ENCODE peak calls at places on chromosomes 3 and 15, in seven cellular contexts. One of them, this sample, is unnamed.

GRCh38 chr3:110806924-110807323 is 264.7 kb upstream of the NECTIN3 start:
- DNase-seq in astrocyte of the spinal cord: no peak
- DNase-seq in fibroblast of pulmonary artery: no peak
- DNase-seq in GM12864: no peak
- DNase-seq in IMR-90: peak; percentile 53
- DNase-seq in adrenal gland: no peak
- DNase-seq in ovary: no peak
- DNase-seq in this sample: no peak

GRCh38 chr3:186526256-186526606 is 17.9 kb downstream of the CRYGS start:
- DNase-seq in astrocyte of the spinal cord: no peak
- DNase-seq in fibroblast of pulmonary artery: no peak
- DNase-seq in GM12864: no peak
- DNase-seq in IMR-90: no peak
- DNase-seq in adrenal gland: no peak
- DNase-seq in ovary: no peak
- DNase-seq in this sample: no peak

GRCh38 chr3:114389156-114389555 is 95.3 kb downstream of the TIGIT start:
- DNase-seq in astrocyte of the spinal cord: no peak
- DNase-seq in fibroblast of pulmonary artery: no peak
- DNase-seq in GM12864: no peak
- DNase-seq in IMR-90: no peak
- DNase-seq in adrenal gland: no peak
- DNase-seq in ovary: no peak
- DNase-seq in this sample: no peak

GRCh38 chr3:132805071-132805470 is 82.9 kb upstream of the NPHP3 start:
- DNase-seq in astrocyte of the spinal cord: no peak
- DNase-seq in fibroblast of pulmonary artery: no peak
- DNase-seq in GM12864: no peak
- DNase-seq in IMR-90: no peak
- DNase-seq in adrenal gland: no peak
- DNase-seq in ovary: no peak
- DNase-seq in this sample: no peak

GRCh38 chr3:58529516-58530353 is 7.3 kb downstream of the ACOX2 start:
- DNase-seq in astrocyte of the spinal cord: no peak
- DNase-seq in fibroblast of pulmonary artery: peak; percentile 45
- DNase-seq in GM12864: no peak
- DNase-seq in IMR-90: no peak
- DNase-seq in adrenal gland: no peak
- DNase-seq in ovary: no peak
- DNase-seq in this sample: no peak

GRCh38 chr3:195717852-195718476 is 2.8 kb upstream of the MUC20 start:
- DNase-seq in astrocyte of the spinal cord: no peak
- DNase-seq in fibroblast of pulmonary artery: no peak
- DNase-seq in GM12864: no peak
- DNase-seq in IMR-90: no peak
- DNase-seq in adrenal gland: no peak
- DNase-seq in ovary: no peak
- DNase-seq in this sample: no peak

GRCh38 chr3:127030328-127031045 is 47.6 kb downstream of the PLXNA1 start:
- DNase-seq in astrocyte of the spinal cord: no peak
- DNase-seq in fibroblast of pulmonary artery: no peak
- DNase-seq in GM12864: no peak
- DNase-seq in IMR-90: no peak
- DNase-seq in adrenal gland: no peak
- DNase-seq in ovary: no peak
- DNase-seq in this sample: no peak

GRCh38 chr3:65587650-65588439 is 450.9 kb downstream of the MAGI1 start:
- DNase-seq in astrocyte of the spinal cord: no peak
- DNase-seq in fibroblast of pulmonary artery: no peak
- DNase-seq in GM12864: no peak
- DNase-seq in IMR-90: no peak
- DNase-seq in adrenal gland: no peak
- DNase-seq in ovary: no peak
- DNase-seq in this sample: no peak

GRCh38 chr15:68797157-68797556 is 23.5 kb downstream of the ANP32A start:
- DNase-seq in astrocyte of the spinal cord: peak; percentile 55
- DNase-seq in fibroblast of pulmonary artery: no peak
- DNase-seq in GM12864: peak; percentile 59
- DNase-seq in IMR-90: peak; percentile 45
- DNase-seq in adrenal gland: no peak
- DNase-seq in ovary: no peak
- DNase-seq in this sample: no peak

GRCh38 chr15:58396181-58396580 is 35.6 kb upstream of the LIPC start:
- DNase-seq in astrocyte of the spinal cord: peak; percentile 84
- DNase-seq in fibroblast of pulmonary artery: peak; percentile 90
- DNase-seq in GM12864: no peak
- DNase-seq in IMR-90: peak; percentile 97
- DNase-seq in adrenal gland: no peak
- DNase-seq in ovary: no peak
- DNase-seq in this sample: peak; percentile 95

GRCh38 chr3:64502284-64502683 is 185.5 kb downstream of the ADAMTS9 start:
- DNase-seq in astrocyte of the spinal cord: peak; percentile 72
- DNase-seq in fibroblast of pulmonary artery: peak; percentile 55
- DNase-seq in GM12864: no peak
- DNase-seq in IMR-90: peak; percentile 86
- DNase-seq in adrenal gland: no peak
- DNase-seq in ovary: no peak
- DNase-seq in this sample: peak; percentile 23

GRCh38 chr3:119812491-119813058 is 30.7 kb downstream of the NR1I2 start:
- DNase-seq in astrocyte of the spinal cord: no peak
- DNase-seq in fibroblast of pulmonary artery: no peak
- DNase-seq in GM12864: no peak
- DNase-seq in IMR-90: no peak
- DNase-seq in adrenal gland: no peak
- DNase-seq in ovary: no peak
- DNase-seq in this sample: no peak

GRCh38 chr3:53775018-53775417 is 71.2 kb downstream of the CHDH start:
- DNase-seq in astrocyte of the spinal cord: no peak
- DNase-seq in fibroblast of pulmonary artery: no peak
- DNase-seq in GM12864: no peak
- DNase-seq in IMR-90: no peak
- DNase-seq in adrenal gland: no peak
- DNase-seq in ovary: no peak
- DNase-seq in this sample: no peak

GRCh38 chr15:39957481-39957880 is 23.6 kb downstream of the EIF2AK4 start:
- DNase-seq in astrocyte of the spinal cord: no peak
- DNase-seq in fibroblast of pulmonary artery: no peak
- DNase-seq in GM12864: no peak
- DNase-seq in IMR-90: no peak
- DNase-seq in adrenal gland: no peak
- DNase-seq in ovary: no peak
- DNase-seq in this sample: no peak

GRCh38 chr15:32029409-32029861 is 880 bp upstream of the CHRNA7 start:
- DNase-seq in astrocyte of the spinal cord: peak; percentile 1
- DNase-seq in fibroblast of pulmonary artery: no peak
- DNase-seq in GM12864: no peak
- DNase-seq in IMR-90: no peak
- DNase-seq in adrenal gland: no peak
- DNase-seq in ovary: peak; percentile 62
- DNase-seq in this sample: no peak

GRCh38 chr3:146382386-146382785 is 87.0 kb downstream of the PLSCR2 start:
- DNase-seq in astrocyte of the spinal cord: peak; percentile 44
- DNase-seq in fibroblast of pulmonary artery: peak; percentile 62
- DNase-seq in GM12864: no peak
- DNase-seq in IMR-90: peak; percentile 33
- DNase-seq in adrenal gland: no peak
- DNase-seq in ovary: no peak
- DNase-seq in this sample: peak; percentile 7

GRCh38 chr15:26781816-26782215 is 8.9 kb upstream of the GABRB3 start:
- DNase-seq in astrocyte of the spinal cord: no peak
- DNase-seq in fibroblast of pulmonary artery: no peak
- DNase-seq in GM12864: no peak
- DNase-seq in IMR-90: no peak
- DNase-seq in adrenal gland: no peak
- DNase-seq in ovary: no peak
- DNase-seq in this sample: no peak

DNA sequence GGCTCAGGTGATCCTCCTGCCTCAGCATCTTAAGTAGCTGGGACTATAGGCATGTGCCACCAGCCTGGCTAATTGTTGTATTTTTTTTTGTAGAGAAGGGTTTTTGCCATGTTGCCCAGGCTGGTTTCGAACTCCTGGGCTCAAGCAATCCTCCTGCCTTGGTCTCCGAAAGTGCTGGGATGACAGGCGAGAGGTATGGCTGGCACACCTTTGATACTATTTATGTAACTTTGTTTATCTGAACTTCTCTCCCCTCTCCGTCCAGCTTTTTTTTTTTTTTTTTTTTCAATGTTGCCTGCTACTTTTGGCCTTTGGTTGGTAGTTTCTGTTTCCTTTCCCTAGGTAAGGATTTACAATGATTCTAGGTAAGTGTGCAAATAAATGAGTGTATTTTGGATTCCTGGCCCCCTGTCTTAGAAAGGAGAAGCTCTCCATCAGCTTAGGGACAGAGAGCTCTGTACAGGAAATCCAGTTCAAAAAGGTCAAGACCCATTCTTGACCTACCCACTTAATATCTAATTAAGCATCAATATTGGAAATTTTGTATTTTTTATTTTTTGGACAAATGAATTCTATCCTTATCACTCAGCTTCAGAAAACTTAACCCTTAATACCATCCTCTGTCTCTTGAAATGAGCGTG is 6.8 kb downstream of the ARL6IP5 start:
- DNase-seq in astrocyte of the spinal cord: no peak
- DNase-seq in fibroblast of pulmonary artery: no peak
- DNase-seq in GM12864: no peak
- DNase-seq in IMR-90: no peak
- DNase-seq in adrenal gland: no peak
- DNase-seq in ovary: no peak
- DNase-seq in this sample: no peak
- H3K4me3 ChIP-seq in astrocyte of the spinal cord: no peak overlapping the region
- H3K4me3 ChIP-seq in fibroblast of pulmonary artery: no peak overlapping the region
- H3K4me3 ChIP-seq in GM12864: peak overlapping the region; percentile 34
- H3K4me3 ChIP-seq in IMR-90: no peak overlapping the region
- H3K4me3 ChIP-seq in adrenal gland: no peak overlapping the region
- H3K4me3 ChIP-seq in ovary: no peak overlapping the region
- H3K4me3 ChIP-seq in this sample: no peak overlapping the region

GRCh38 chr3:23948761-23949160 is 3.7 kb downstream of the NR1D2 start:
- DNase-seq in astrocyte of the spinal cord: no peak
- DNase-seq in fibroblast of pulmonary artery: no peak
- DNase-seq in GM12864: no peak
- DNase-seq in IMR-90: peak; percentile 51
- DNase-seq in adrenal gland: peak; percentile 21
- DNase-seq in ovary: no peak
- DNase-seq in this sample: no peak

GRCh38 chr3:23945903-23946751 is 1.0 kb downstream of the NR1D2 start:
- DNase-seq in astrocyte of the spinal cord: peak; percentile 98
- DNase-seq in fibroblast of pulmonary artery: peak; percentile 96
- DNase-seq in GM12864: peak; percentile 71
- DNase-seq in IMR-90: peak; percentile 93
- DNase-seq in adrenal gland: peak; percentile 97
- DNase-seq in ovary: peak; percentile 100
- DNase-seq in this sample: peak; percentile 87

GRCh38 chr3:23950303-23950702 is 5.2 kb downstream of the NR1D2 start:
- DNase-seq in astrocyte of the spinal cord: peak; percentile 10
- DNase-seq in fibroblast of pulmonary artery: no peak
- DNase-seq in GM12864: no peak
- DNase-seq in IMR-90: no peak
- DNase-seq in adrenal gland: no peak
- DNase-seq in ovary: no peak
- DNase-seq in this sample: no peak

GRCh38 chr3:23952646-23953045 is 7.6 kb downstream of the NR1D2 start:
- DNase-seq in astrocyte of the spinal cord: no peak
- DNase-seq in fibroblast of pulmonary artery: no peak
- DNase-seq in GM12864: no peak
- DNase-seq in IMR-90: no peak
- DNase-seq in adrenal gland: no peak
- DNase-seq in ovary: no peak
- DNase-seq in this sample: no peak

DNA sequence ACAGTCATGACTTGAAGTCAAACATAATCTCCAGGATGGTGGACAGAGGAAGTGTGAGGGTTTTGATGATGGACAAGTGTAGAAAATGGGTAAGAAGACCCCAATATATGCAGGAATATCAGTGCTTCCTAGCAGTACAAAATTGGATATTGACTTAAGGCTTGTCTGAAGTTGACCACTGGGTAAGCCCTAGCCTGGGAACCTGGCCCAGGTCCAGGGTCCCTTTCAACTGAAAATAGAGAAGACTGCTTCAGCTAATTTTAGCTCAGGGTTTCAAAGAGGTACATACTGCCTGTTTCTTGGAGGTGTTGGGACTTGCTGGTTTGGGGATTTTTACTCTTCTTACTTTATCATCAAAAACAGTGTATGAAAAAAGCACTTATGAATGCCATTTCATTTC is 4.7 kb downstream of the NR1D2 start:
- DNase-seq in astrocyte of the spinal cord: peak; percentile 27
- DNase-seq in fibroblast of pulmonary artery: no peak
- DNase-seq in GM12864: no peak
- DNase-seq in IMR-90: no peak
- DNase-seq in adrenal gland: no peak
- DNase-seq in ovary: peak; percentile 54
- DNase-seq in this sample: no peak
- H3K4me3 ChIP-seq in astrocyte of the spinal cord: no peak overlapping the region
- H3K4me3 ChIP-seq in fibroblast of pulmonary artery: no peak overlapping the region
- H3K4me3 ChIP-seq in GM12864: no peak overlapping the region
- H3K4me3 ChIP-seq in IMR-90: no peak overlapping the region
- H3K4me3 ChIP-seq in adrenal gland: no peak overlapping the region
- H3K4me3 ChIP-seq in ovary: no peak overlapping the region
- H3K4me3 ChIP-seq in this sample: no peak overlapping the region

GRCh38 chr15:65827065-65827464 is 35.0 kb upstream of the DENND4A start:
- DNase-seq in astrocyte of the spinal cord: no peak
- DNase-seq in fibroblast of pulmonary artery: no peak
- DNase-seq in GM12864: no peak
- DNase-seq in IMR-90: no peak
- DNase-seq in adrenal gland: no peak
- DNase-seq in ovary: no peak
- DNase-seq in this sample: no peak
- H3K4me3 ChIP-seq in astrocyte of the spinal cord: no peak overlapping the region
- H3K4me3 ChIP-seq in fibroblast of pulmonary artery: no peak overlapping the region
- H3K4me3 ChIP-seq in GM12864: no peak overlapping the region
- H3K4me3 ChIP-seq in IMR-90: no peak overlapping the region
- H3K4me3 ChIP-seq in adrenal gland: no peak overlapping the region
- H3K4me3 ChIP-seq in ovary: no peak overlapping the region
- H3K4me3 ChIP-seq in this sample: no peak overlapping the region

GRCh38 chr15:38253448-38253847 is 812 bp downstream of the SPRED1 start:
- DNase-seq in astrocyte of the spinal cord: peak; percentile 80
- DNase-seq in fibroblast of pulmonary artery: peak; percentile 77
- DNase-seq in GM12864: no peak
- DNase-seq in IMR-90: peak; percentile 75
- DNase-seq in adrenal gland: peak; percentile 34
- DNase-seq in ovary: no peak
- DNase-seq in this sample: peak; percentile 27

GRCh38 chr15:38255690-38256089 is 3.1 kb downstream of the SPRED1 start:
- DNase-seq in astrocyte of the spinal cord: no peak
- DNase-seq in fibroblast of pulmonary artery: no peak
- DNase-seq in GM12864: no peak
- DNase-seq in IMR-90: no peak
- DNase-seq in adrenal gland: no peak
- DNase-seq in ovary: no peak
- DNase-seq in this sample: no peak

GRCh38 chr15:38254065-38254883 is 1.6 kb downstream of the SPRED1 start:
- DNase-seq in astrocyte of the spinal cord: peak; percentile 71
- DNase-seq in fibroblast of pulmonary artery: peak; percentile 77
- DNase-seq in GM12864: peak; percentile 33
- DNase-seq in IMR-90: peak; percentile 68
- DNase-seq in adrenal gland: peak; percentile 59
- DNase-seq in ovary: peak; percentile 38
- DNase-seq in this sample: peak; percentile 22

GRCh38 chr15:38252481-38253311 is at the start of gene SPRED1:
- DNase-seq in astrocyte of the spinal cord: no peak
- DNase-seq in fibroblast of pulmonary artery: peak; percentile 55
- DNase-seq in GM12864: no peak
- DNase-seq in IMR-90: peak; percentile 48
- DNase-seq in adrenal gland: peak; percentile 69
- DNase-seq in ovary: peak; percentile 87
- DNase-seq in this sample: no peak

GRCh38 chr15:38251726-38252480 is 733 bp upstream of the SPRED1 start:
- DNase-seq in astrocyte of the spinal cord: peak; percentile 99
- DNase-seq in fibroblast of pulmonary artery: peak; percentile 99
- DNase-seq in GM12864: peak; percentile 79
- DNase-seq in IMR-90: peak; percentile 99
- DNase-seq in adrenal gland: peak; percentile 95
- DNase-seq in ovary: peak; percentile 93
- DNase-seq in this sample: peak; percentile 99
- H3K4me3 ChIP-seq in astrocyte of the spinal cord: peak overlapping the region; percentile 99
- H3K4me3 ChIP-seq in fibroblast of pulmonary artery: peak overlapping the region; percentile 95
- H3K4me3 ChIP-seq in GM12864: peak overlapping the region; percentile 78
- H3K4me3 ChIP-seq in IMR-90: peak overlapping the region; percentile 95
- H3K4me3 ChIP-seq in adrenal gland: peak overlapping the region; percentile 95
- H3K4me3 ChIP-seq in ovary: peak overlapping the region; percentile 97
- H3K4me3 ChIP-seq in this sample: peak overlapping the region; percentile 88

This sample was measured in skeletal muscle cell.